ENCODE peak calls at places on chromosome 20, in nine cellular contexts. N is naive thymus-derived CD4-positive, alpha-beta T cell; X is HAP-1; O is esophagus squamous epithelium; J is body of pancreas; B is keratinocyte; M is colonic mucosa; D is A673; H is lower lobe of right lung. S is an unnamed sample.

GRCh38 chr20:48928832-48929725 is 7.6 kb downstream of the ARFGEF2 start:
- DNase-seq in N (no peak), X (no peak), O (no peak), J (no peak), B (no peak), M (no peak), D (no peak), H (no peak), S (no peak)

GRCh38 chr20:3621111-3621510 is 42.1 kb downstream of the GFRA4 start:
- DNase-seq in N (no peak), X (no peak), O (no peak), J (no peak), B (no peak), M (no peak), D (no peak), H (no peak), S (no peak)

GRCh38 chr20:41690702-41691101 is 72.5 kb upstream of the CHD6 start:
- DNase-seq in N (no peak), X (no peak), O (no peak), J (no peak), B (no peak), M (no peak), D (no peak), H (no peak), S (no peak)

GRCh38 chr20:13819885-13820645 is 35.2 kb downstream of the NDUFAF5 start:
- DNase-seq in N (peak; percentile 24), X (peak; percentile 32), O (no peak), J (peak; percentile 80), B (peak; percentile 53), M (peak; percentile 29), D (peak; percentile 53), H (no peak), S (peak; percentile 60)

GRCh38 chr20:58711266-58712051 is 18.9 kb downstream of the NPEPL1 start:
- DNase-seq in N (no peak), X (no peak), O (no peak), J (peak; percentile 1), B (no peak), M (peak; percentile 14), D (no peak), H (no peak), S (peak; percentile 5)

GRCh38 chr20:58890073-58890453 is 37.5 kb downstream of the GNAS start:
- DNase-seq in N (no peak), X (no peak), O (no peak), J (no peak), B (no peak), M (no peak), D (no peak), H (no peak), S (no peak)

GRCh38 chr20:53581444-53582311 is 12.0 kb downstream of the ZNF217 start:
- DNase-seq in N (peak; percentile 42), X (no peak), O (no peak), J (no peak), B (no peak), M (no peak), D (no peak), H (peak; percentile 39), S (no peak)

GRCh38 chr20:10065154-10065833 is 30.5 kb downstream of the ANKEF1 start:
- DNase-seq in N (no peak), X (no peak), O (no peak), J (no peak), B (no peak), M (no peak), D (no peak), H (no peak), S (no peak)

GRCh38 chr20:513429-513828 is 30.2 kb downstream of the CSNK2A1 start:
- DNase-seq in N (no peak), X (no peak), O (no peak), J (no peak), B (no peak), M (no peak), D (no peak), H (no peak), S (no peak)

GRCh38 chr20:42461321-42461720 is 728.4 kb downstream of the PTPRT start:
- DNase-seq in N (no peak), X (no peak), O (no peak), J (no peak), B (no peak), M (no peak), D (no peak), H (no peak), S (no peak)

GRCh38 chr20:40962733-40963504 is 65.7 kb upstream of the TOP1 start:
- DNase-seq in N (peak; percentile 61), X (peak; percentile 81), O (no peak), J (peak; percentile 69), B (no peak), M (peak; percentile 74), D (peak; percentile 79), H (peak; percentile 73), S (peak; percentile 89)

GRCh38 chr20:62825288-62825993 is 8.6 kb downstream of the COL9A3 start:
- DNase-seq in N (no peak), X (no peak), O (no peak), J (no peak), B (no peak), M (no peak), D (no peak), H (no peak), S (no peak)
- H3K27me3 ChIP-seq in N (no peaks in the 10 kb centered on the region), X (no peaks in the 10 kb centered on the region), O (no peaks in the 10 kb centered on the region), J (no peaks in the 10 kb centered on the region), B (no peaks in the 10 kb centered on the region), M (no peaks in the 10 kb centered on the region), D (no peaks in the 10 kb centered on the region), H (peaks cover 3% of the 10 kb centered on the region), S (peaks cover 50% of the 10 kb centered on the region)

DNA sequence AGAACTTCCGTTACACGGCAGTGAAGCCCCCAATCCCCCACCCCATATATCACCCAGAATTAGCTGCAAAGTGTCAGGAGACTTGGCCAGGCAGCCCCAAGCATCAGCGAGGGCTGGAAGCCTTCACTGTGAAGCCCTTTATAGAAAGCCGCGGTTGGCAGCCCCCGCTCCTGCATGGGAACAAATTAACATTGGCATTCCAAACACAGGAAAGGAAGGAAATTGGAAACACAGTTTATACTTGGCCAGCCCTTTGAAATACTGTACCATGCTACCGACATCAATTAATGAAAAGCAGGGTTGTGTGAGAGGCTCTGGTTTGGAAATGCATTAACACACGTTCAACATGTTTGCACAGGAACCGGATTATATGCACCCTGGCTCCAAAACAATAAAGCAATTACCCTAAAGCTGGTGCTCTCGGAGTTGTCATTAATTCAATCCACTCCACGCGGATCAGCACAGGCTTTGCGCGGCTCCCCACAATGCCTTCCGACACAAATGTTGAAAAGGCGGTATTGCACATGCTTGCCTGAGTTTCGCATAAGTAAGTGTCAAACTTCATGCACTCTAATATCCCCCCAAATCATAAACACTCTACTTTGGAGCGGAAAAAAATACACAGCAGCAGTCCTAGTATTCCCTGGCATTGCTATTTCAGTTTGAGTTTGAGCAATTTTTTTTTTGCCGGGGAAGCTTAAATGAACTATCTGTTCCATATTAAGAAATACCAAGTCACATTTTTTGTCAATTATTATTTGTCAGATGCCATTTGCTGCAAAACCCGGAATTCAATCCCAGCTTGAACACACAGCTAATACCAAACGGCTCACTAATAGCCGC is 7.0 kb downstream of the BMP7 start:
- DNase-seq in N (no peak), X (no peak), O (no peak), J (no peak), B (no peak), M (no peak), D (peak; percentile 87), H (no peak), S (no peak)
- H3K4me1 ChIP-seq in N (no peaks in the 10 kb centered on the region), X (peaks cover 32% of the 10 kb centered on the region), O (peaks cover 31% of the 10 kb centered on the region), J (peaks cover 11% of the 10 kb centered on the region), B (peaks cover 6% of the 10 kb centered on the region), M (no peaks in the 10 kb centered on the region), D (peaks cover 53% of the 10 kb centered on the region), H (no peaks in the 10 kb centered on the region), S (peaks cover 59% of the 10 kb centered on the region)

GRCh38 chr20:22555791-22556564 is 28.4 kb downstream of the FOXA2 start:
- DNase-seq in N (no peak), X (no peak), O (no peak), J (no peak), B (no peak), M (no peak), D (no peak), H (peak; percentile 59), S (peak; percentile 91)
- H3K27me3 ChIP-seq in N (no peaks in the 10 kb centered on the region), X (no peaks in the 10 kb centered on the region), O (no peaks in the 10 kb centered on the region), J (no peaks in the 10 kb centered on the region), B (peaks cover 35% of the 10 kb centered on the region), M (no peaks in the 10 kb centered on the region), D (peaks cover 37% of the 10 kb centered on the region), H (peaks cover 28% of the 10 kb centered on the region), S (no peaks in the 10 kb centered on the region)

DNA sequence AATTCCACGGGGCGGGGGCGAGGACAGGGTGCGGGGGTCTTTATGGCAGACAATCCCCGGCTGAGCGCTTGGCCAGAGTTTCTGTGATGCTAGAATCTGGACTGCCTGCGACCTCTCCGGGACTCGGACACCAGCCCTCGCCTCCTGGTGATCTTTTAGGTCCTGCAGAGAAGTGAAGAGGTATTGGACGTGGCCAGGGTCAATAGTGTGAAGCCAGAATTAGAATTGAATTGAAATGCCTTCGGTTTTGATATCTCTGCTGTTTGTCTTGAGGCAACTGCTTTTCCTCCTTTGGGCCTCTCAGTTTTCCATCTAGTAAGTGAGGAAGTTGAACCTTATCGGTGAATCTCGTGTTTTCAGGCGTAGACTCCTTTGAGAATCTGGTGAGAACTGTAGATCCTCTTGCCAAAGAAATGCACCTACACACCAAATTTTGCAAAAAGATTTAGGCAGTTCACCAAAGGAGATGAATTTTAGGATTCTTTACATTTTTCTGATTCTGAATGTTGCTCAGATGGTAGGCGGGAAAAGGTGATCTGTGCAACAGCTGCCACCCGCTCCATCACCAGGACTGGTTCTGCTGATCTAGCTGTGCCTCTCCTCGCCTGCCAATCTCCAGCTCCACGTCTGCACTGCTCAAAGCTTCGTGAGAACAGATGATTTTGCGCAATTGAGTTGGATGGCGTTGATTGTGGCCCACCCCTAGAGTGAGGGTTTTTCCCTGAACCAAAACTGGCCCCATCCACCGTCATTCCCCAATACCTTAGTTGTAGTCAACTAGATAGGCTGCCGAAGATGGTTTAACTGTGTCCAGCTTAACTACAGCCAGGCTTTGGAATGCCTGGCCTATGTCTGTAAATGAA is 837 bp upstream of the OSER1 start:
- DNase-seq in N (peak; percentile 31), X (no peak), O (no peak), J (peak; percentile 60), B (no peak), M (peak; percentile 55), D (no peak), H (no peak), S (peak; percentile 64)
- H3K4me1 ChIP-seq in N (peaks cover 29% of the 10 kb centered on the region), X (peaks cover 25% of the 10 kb centered on the region), O (peaks cover 24% of the 10 kb centered on the region), J (peaks cover 35% of the 10 kb centered on the region), B (peaks cover 23% of the 10 kb centered on the region), M (peaks cover 3% of the 10 kb centered on the region), D (peaks cover 20% of the 10 kb centered on the region), H (peaks cover 43% of the 10 kb centered on the region), S (peaks cover 12% of the 10 kb centered on the region)

DNA sequence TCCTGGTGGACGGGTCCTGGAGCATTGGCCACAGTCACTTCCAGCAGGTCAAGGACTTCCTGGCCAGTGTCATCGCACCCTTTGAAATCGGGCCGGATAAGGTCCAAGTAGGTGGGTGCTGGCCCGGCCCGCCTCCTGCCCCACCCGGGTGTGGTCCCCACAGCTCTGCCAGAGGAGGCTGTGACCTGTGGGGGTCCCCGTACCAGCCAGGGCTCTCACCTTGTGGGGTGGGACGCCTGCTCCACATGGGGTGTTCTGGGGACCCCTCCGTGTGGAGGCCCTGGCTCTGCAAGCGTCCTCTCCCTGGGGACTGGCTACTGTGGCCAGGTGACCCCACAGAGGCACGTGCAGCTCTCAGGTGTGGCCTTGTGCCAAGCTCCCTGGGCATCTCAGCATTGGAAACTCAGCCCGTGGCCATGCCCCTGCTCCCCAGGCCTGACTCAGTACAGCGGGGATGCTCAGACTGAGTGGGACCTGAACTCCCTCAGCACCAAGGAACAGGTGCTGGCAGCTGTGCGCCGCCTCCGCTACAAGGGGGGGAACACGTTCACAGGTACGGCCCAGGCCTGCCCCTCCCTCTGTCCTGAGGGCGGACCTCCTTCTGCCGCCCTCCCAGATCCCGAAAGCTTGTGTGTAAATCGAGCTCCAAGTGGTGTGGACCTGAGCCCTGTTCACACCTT is 14.7 kb downstream of the COL20A1 start:
- DNase-seq in N (no peak), X (no peak), O (no peak), J (no peak), B (no peak), M (no peak), D (no peak), H (no peak), S (no peak)
- H3K27me3 ChIP-seq in N (no peaks in the 10 kb centered on the region), X (peaks cover 13% of the 10 kb centered on the region), O (no peaks in the 10 kb centered on the region), J (peaks cover 32% of the 10 kb centered on the region), B (peaks cover 9% of the 10 kb centered on the region), M (peaks cover 7% of the 10 kb centered on the region), D (no peaks in the 10 kb centered on the region), H (peaks cover 53% of the 10 kb centered on the region), S (peaks cover 29% of the 10 kb centered on the region)

S was measured in SJCRH30.